ENCODE peak calls at places on chromosomes 11 and 22, in five cellular contexts. R is body of pancreas, P is ovary, H is lung, O is adrenal gland. K is an unnamed sample.

GRCh38 chr11:63573881-63574855 is 11.0 kb upstream of the PLAAT2 start:
- DNase-seq in H (peak; percentile 60), R (no peak), O (peak; percentile 30), P (peak; percentile 59), K (no peak)

GRCh38 chr22:30208631-30209603 is 37.6 kb downstream of the LIF start:
- DNase-seq in P (peak; percentile 78), O (peak; percentile 77), R (peak; percentile 45), H (no peak), K (no peak)

GRCh38 chr11:12235549-12235944 is 125.2 kb downstream of the MICAL2 start:
- DNase-seq in P (peak; percentile 43), H (no peak), O (no peak), R (no peak), K (no peak)

GRCh38 chr11:10348650-10349280 is 43.9 kb downstream of the ADM start:
- DNase-seq in H (no peak), P (no peak), O (no peak), R (no peak), K (no peak)

GRCh38 chr11:103420593-103420992 is 311.4 kb downstream of the DYNC2H1 start:
- DNase-seq in P (no peak), H (no peak), O (no peak), R (no peak), K (no peak)

GRCh38 chr11:57097149-57097548 is 84.6 kb upstream of the LRRC55 start:
- DNase-seq in R (no peak), O (no peak), H (no peak), P (no peak), K (no peak)

GRCh38 chr11:13462311-13462927 is 603 bp downstream of the BTBD10 start:
- DNase-seq in R (no peak), O (peak; percentile 63), P (peak; percentile 33), H (peak; percentile 62), K (no peak)

GRCh38 chr22:45629469-45630089 is 42.1 kb upstream of the ATXN10 start:
- DNase-seq in O (no peak), R (no peak), P (no peak), H (no peak), K (no peak)

GRCh38 chr11:72036687-72037086 is 38.0 kb downstream of the IL18BP start:
- DNase-seq in R (no peak), O (no peak), H (no peak), P (no peak), K (no peak)

GRCh38 chr22:27456696-27457503 is 344.7 kb downstream of the MN1 start:
- DNase-seq in O (no peak), P (no peak), R (no peak), H (no peak), K (no peak)

GRCh38 chr11:13897606-13898276 is 64.8 kb upstream of the SPON1 start:
- DNase-seq in R (no peak), P (no peak), O (no peak), H (no peak), K (no peak)

GRCh38 chr11:65425105-65425970 is 2.7 kb downstream of the NEAT1 start:
- DNase-seq in O (peak; percentile 57), H (no peak), P (no peak), R (peak; percentile 54), K (no peak)

GRCh38 chr11:129457321-129457720 is 81.7 kb downstream of the BARX2 start:
- DNase-seq in H (peak; percentile 46), P (no peak), O (no peak), R (no peak), K (no peak)

GRCh38 chr11:68016161-68016903 is 6.2 kb downstream of the ALDH3B1 start:
- DNase-seq in R (no peak), O (no peak), H (no peak), P (no peak), K (no peak)

GRCh38 chr11:18135308-18135707 is 2.9 kb downstream of the MRGPRX3 start:
- DNase-seq in H (no peak), R (no peak), P (no peak), O (no peak), K (no peak)

GRCh38 chr22:49972163-49973017 is 11.8 kb downstream of the PIM3 start:
- DNase-seq in P (peak; percentile 38), O (peak; percentile 49), H (no peak), R (peak; percentile 34), K (no peak)

GRCh38 chr11:60334005-60334620 is 7.1 kb downstream of the MS4A6E start:
- DNase-seq in R (peak; percentile 69), H (peak; percentile 66), P (no peak), O (peak; percentile 61), K (peak; percentile 73)

GRCh38 chr11:64031001-64031400 is 4.7 kb upstream of the FLRT1 start:
- DNase-seq in O (no peak), R (no peak), H (no peak), P (no peak), K (no peak)

GRCh38 chr11:38952698-38953097 is 2354.7 kb upstream of the RAG2 start:
- DNase-seq in P (no peak), O (no peak), R (no peak), H (no peak), K (no peak)

GRCh38 chr22:31400023-31400397 is 606 bp downstream of the DRG1 start:
- DNase-seq in R (no peak), O (no peak), P (no peak), H (no peak), K (no peak)

GRCh38 chr11:121291896-121292502 is 572 bp upstream of the SC5D start:
- DNase-seq in H (no peak), P (no peak), O (no peak), R (no peak), K (no peak)

GRCh38 chr22:44274918-44275665 is 37.7 kb downstream of the SHISAL1 start:
- DNase-seq in H (no peak), P (no peak), R (peak; percentile 18), O (no peak), K (no peak)

GRCh38 chr11:66708026-66708579 is 20.9 kb downstream of the SPTBN2 start:
- DNase-seq in H (no peak), R (no peak), O (no peak), P (no peak), K (no peak)

GRCh38 chr22:31289335-31289734 is 3.0 kb downstream of the PIK3IP1 start:
- DNase-seq in O (peak; percentile 30), H (no peak), P (no peak), R (no peak), K (no peak)

GRCh38 chr11:86291466-86292262 is 10.4 kb upstream of the HIKESHI start:
- DNase-seq in R (peak; percentile 72), P (peak; percentile 15), O (peak; percentile 42), H (peak; percentile 32), K (peak; percentile 35)

GRCh38 chr11:74726547-74727182 is 4.6 kb downstream of the CHRDL2 start:
- DNase-seq in H (peak; percentile 66), O (peak; percentile 62), R (peak; percentile 82), P (peak; percentile 71), K (no peak)

GRCh38 chr22:25143161-25144076 is 56.2 kb upstream of the CRYBB3 start:
- DNase-seq in O (no peak), R (no peak), P (no peak), H (no peak), K (no peak)

GRCh38 chr11:33651555-33651954 is 49.1 kb downstream of the C11orf91 start:
- DNase-seq in P (no peak), R (no peak), H (no peak), O (no peak), K (no peak)

GRCh38 chr22:32811788-32812187 is 10.3 kb downstream of the TIMP3 start:
- DNase-seq in R (no peak), H (no peak), P (no peak), O (no peak), K (no peak)

GRCh38 chr11:125064070-125064469 is 965 bp downstream of the SLC37A2 start:
- DNase-seq in H (no peak), O (no peak), R (no peak), P (no peak), K (no peak)

GRCh38 chr22:46696225-46696518 is 41.9 kb downstream of the CERK start:
- DNase-seq in P (no peak), O (no peak), H (no peak), R (no peak), K (no peak)

GRCh38 chr11:45233121-45233803 is 52.9 kb downstream of the SYT13 start:
- DNase-seq in P (peak; percentile 57), R (peak; percentile 69), H (peak; percentile 68), O (peak; percentile 56), K (peak; percentile 54)

GRCh38 chr11:102345923-102346322 is 1.1 kb upstream of the BIRC2 start:
- DNase-seq in P (no peak), H (no peak), R (no peak), O (no peak), K (no peak)

GRCh38 chr11:119210035-119210434 is 3.9 kb downstream of the CBL start:
- DNase-seq in O (no peak), P (no peak), H (no peak), R (no peak), K (no peak)

GRCh38 chr11:121864660-121865059 is 251.4 kb downstream of the BLID start:
- DNase-seq in P (no peak), O (no peak), H (no peak), R (no peak), K (no peak)

DNA sequence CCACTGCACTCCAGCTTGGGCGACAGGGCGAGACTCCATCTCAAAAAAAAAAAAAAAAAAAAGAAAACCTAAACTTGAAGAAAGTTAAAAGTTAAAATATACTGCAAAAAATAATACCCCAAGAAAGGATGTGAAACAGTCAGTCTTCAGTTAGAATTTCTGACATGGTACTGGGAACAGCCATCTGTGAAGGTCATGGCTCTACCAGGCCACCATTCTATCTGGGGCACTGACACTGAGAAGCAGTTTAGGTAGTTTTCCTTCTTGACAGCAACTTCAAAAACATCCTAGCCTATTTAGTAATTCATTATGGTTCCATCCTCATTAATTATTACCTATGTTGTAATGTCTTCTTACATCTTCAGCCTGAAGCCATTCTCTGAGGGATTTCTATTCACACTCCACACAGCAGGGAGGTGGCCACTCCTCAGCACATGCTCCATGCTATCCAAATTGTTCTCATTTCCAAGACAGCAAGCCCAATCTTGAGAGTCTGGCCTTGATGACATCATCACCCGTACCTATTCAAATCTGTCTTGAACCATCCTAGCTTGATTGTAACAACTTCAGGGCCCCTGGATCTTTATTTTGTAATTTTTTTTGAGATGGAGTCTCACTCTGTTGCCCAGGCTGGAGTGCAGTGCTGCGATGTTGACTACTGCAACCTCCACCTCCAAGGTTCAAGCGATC is 38.2 kb downstream of the SERPIND1 start:
- DNase-seq in O (no peak), P (no peak), H (no peak), R (no peak), K (no peak)
- H3K36me3 ChIP-seq in O (peaks cover 74% of the 10 kb centered on the region), P (no peaks in the 10 kb centered on the region), H (peaks cover 42% of the 10 kb centered on the region), R (no peaks in the 10 kb centered on the region), K (no peaks in the 10 kb centered on the region)

GRCh38 chr22:19941365-19942070 is at the start of the genes COMT and TXNRD2:
- DNase-seq in O (peak; percentile 70), R (peak; percentile 72), P (peak; percentile 73), H (peak; percentile 67), K (no peak)
- H3K4me1 ChIP-seq in O (peaks cover 45% of the 10 kb centered on the region), R (peaks cover 39% of the 10 kb centered on the region), P (peaks cover 16% of the 10 kb centered on the region), H (peaks cover 9% of the 10 kb centered on the region), K (no peaks in the 10 kb centered on the region)

GRCh38 chr11:1281974-1282365 is 27.5 kb downstream of the TOLLIP start:
- DNase-seq in P (no peak), R (no peak), H (no peak), O (no peak), K (no peak)
- H3K36me3 ChIP-seq in P (no peaks in the 10 kb centered on the region), R (peaks cover 5% of the 10 kb centered on the region), H (peaks cover 4% of the 10 kb centered on the region), O (peaks cover 71% of the 10 kb centered on the region), K (peaks cover 17% of the 10 kb centered on the region)

DNA sequence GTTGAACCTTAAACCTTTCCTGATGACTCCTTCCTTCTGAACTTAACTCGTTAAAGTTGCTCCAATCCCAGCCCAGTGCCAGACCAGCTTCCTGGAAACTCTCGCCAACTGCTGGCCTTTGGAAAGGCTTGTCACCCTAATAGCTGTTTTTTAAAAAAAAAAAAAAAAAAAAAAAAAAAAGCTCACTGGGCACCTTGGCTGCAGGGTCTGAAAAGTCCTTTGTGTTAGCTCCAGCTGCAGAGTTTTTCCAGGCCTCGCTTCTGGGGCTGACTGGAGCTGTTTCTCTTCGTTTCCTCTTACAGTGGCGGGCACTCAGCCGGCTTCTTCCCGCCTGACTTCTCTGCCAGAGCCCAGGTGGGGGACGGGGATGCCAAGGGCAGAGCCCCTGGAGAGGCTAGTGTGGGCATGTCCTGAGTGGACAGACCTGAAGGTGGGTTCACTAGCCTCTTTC is 25.1 kb downstream of the KCNQ1OT1 start:
- DNase-seq in O (peak; percentile 27), P (peak; percentile 45), H (no peak), R (peak; percentile 36), K (no peak)
- H3K4me1 ChIP-seq in O (peaks cover 49% of the 10 kb centered on the region), P (peaks cover 16% of the 10 kb centered on the region), H (peaks cover 13% of the 10 kb centered on the region), R (peaks cover 45% of the 10 kb centered on the region), K (peaks cover 2% of the 10 kb centered on the region)